ENCODE peak calls at places on chromosomes 12 and 14, in six cellular contexts. T is PC-3; W is HEK293T; A is central memory CD4-positive, alpha-beta T cell; C is AG09319; Z is NCI-H1694 treated with DMSO at 0.1 percent for 48 hours. R is an unnamed sample.

GRCh38 chr12:79119796-79120195 is 255.2 kb downstream of the SYT1 start:
- DNase-seq in T (no peak), W (peak; percentile 9), A (no peak), C (no peak), Z (no peak), R (no peak)

GRCh38 chr14:102215071-102215470 is 75.4 kb downstream of the WDR20 start:
- DNase-seq in T (peak; percentile 82), W (no peak), A (no peak), C (peak; percentile 18), Z (no peak), R (no peak)

GRCh38 chr12:95116773-95117172 is 43.4 kb upstream of the NR2C1 start:
- DNase-seq in T (peak; percentile 95), W (no peak), A (no peak), C (no peak), Z (no peak), R (no peak)

GRCh38 chr14:92748259-92749016 is at the start of gene LGMN:
- DNase-seq in T (peak; percentile 92), W (peak; percentile 96), A (peak; percentile 77), C (peak; percentile 72), Z (peak; percentile 99), R (peak; percentile 85)

GRCh38 chr12:109549613-109550309 is 23.5 kb downstream of the MMAB start:
- DNase-seq in T (no peak), W (no peak), A (no peak), C (no peak), Z (peak; percentile 59), R (no peak)

GRCh38 chr12:13472690-13473089 is 276.2 kb downstream of the EMP1 start:
- DNase-seq in T (peak; percentile 41), W (no peak), A (no peak), C (no peak), Z (no peak), R (no peak)

GRCh38 chr14:83863042-83863441 is 1666.9 kb upstream of the FLRT2 start:
- DNase-seq in T (no peak), W (no peak), A (no peak), C (no peak), Z (no peak), R (no peak)

GRCh38 chr12:23473071-23473470 is 476.4 kb downstream of the SOX5 start:
- DNase-seq in T (no peak), W (no peak), A (no peak), C (no peak), Z (no peak), R (no peak)

GRCh38 chr12:132432721-132433577 is 57.0 kb upstream of the FBRSL1 start:
- DNase-seq in T (no peak), W (no peak), A (no peak), C (no peak), Z (no peak), R (no peak)